ENCODE peak calls at places on chromosome 20, in five cellular contexts. A, Z, L, W and T are unnamed samples. For H3K27me3, the result is how much of the 10 kb centered on the place peaks cover.

GRCh38 chr20:19918965-19919329 is 98.2 kb upstream of the NAA20 start:
- DNase-seq in A (no peak), Z (no peak), L (no peak), W (no peak), T (no peak)

GRCh38 chr20:1894471-1894950 is 696 bp upstream of the SIRPA start:
- DNase-seq in A (peak), Z (peak), L (peak), W (no peak), T (peak)

GRCh38 chr20:45826381-45827019 is 612 bp downstream of the TNNC2 start:
- DNase-seq in A (no peak), Z (no peak), L (no peak), W (peak), T (peak)

GRCh38 chr20:48463096-48463710 is 364.6 kb downstream of the PREX1 start:
- DNase-seq in A (no peak), Z (no peak), L (no peak), W (no peak), T (no peak)

GRCh38 chr20:48295966-48296421 is 510.7 kb upstream of the SULF2 start:
- DNase-seq in A (no peak), Z (no peak), L (no peak), W (peak), T (peak)

GRCh38 chr20:32448306-32449056 is 90.3 kb downstream of the ASXL1 start:
- DNase-seq in A (no peak), Z (no peak), L (peak), W (no peak), T (no peak)

GRCh38 chr20:32792316-32792715 is 27.4 kb upstream of the MAPRE1 start:
- DNase-seq in A (no peak), Z (no peak), L (no peak), W (peak), T (peak)

GRCh38 chr20:5602346-5602745 is 147.9 kb upstream of the SHLD1 start:
- DNase-seq in A (no peak), Z (no peak), L (no peak), W (no peak), T (no peak)

GRCh38 chr20:41447026-41447425 is 80.4 kb upstream of the EMILIN3 start:
- DNase-seq in A (no peak), Z (no peak), L (no peak), W (no peak), T (no peak)

GRCh38 chr20:1810926-1811620 is 84.1 kb upstream of the SIRPA start:
- DNase-seq in A (no peak), Z (peak), L (no peak), W (peak), T (peak)

GRCh38 chr20:45968801-45969711 is 2.9 kb downstream of the ZNF335 start:
- DNase-seq in A (no peak), Z (no peak), L (no peak), W (peak), T (no peak)

GRCh38 chr20:19995220-19995863 is 21.8 kb upstream of the NAA20 start:
- DNase-seq in A (peak), Z (no peak), L (no peak), W (no peak), T (peak)

GRCh38 chr20:46084805-46085792 is 4.7 kb downstream of the NCOA5 start:
- DNase-seq in A (peak), Z (no peak), L (no peak), W (no peak), T (peak)

GRCh38 chr20:56551571-56551970 is 18.5 kb downstream of the FAM209B start:
- DNase-seq in A (no peak), Z (no peak), L (no peak), W (no peak), T (no peak)

GRCh38 chr20:5195655-5196054 is 68.8 kb downstream of the CDS2 start:
- DNase-seq in A (no peak), Z (no peak), L (no peak), W (peak), T (no peak)

GRCh38 chr20:9204979-9205378 is 136.1 kb downstream of the PLCB4 start:
- DNase-seq in A (no peak), Z (no peak), L (no peak), W (no peak), T (no peak)

GRCh38 chr20:1209447-1210387 is 6.5 kb downstream of the C20orf202 start:
- DNase-seq in A (peak), Z (no peak), L (no peak), W (no peak), T (no peak)

GRCh38 chr20:54266844-54267243 is 59.0 kb downstream of the PFDN4 start:
- DNase-seq in A (no peak), Z (no peak), L (no peak), W (no peak), T (no peak)

GRCh38 chr20:11676618-11677289 is 240.9 kb upstream of the BTBD3 start:
- DNase-seq in A (peak), Z (no peak), L (no peak), W (peak), T (peak)

GRCh38 chr20:1491891-1492642 is 847 bp upstream of the SIRPB2 start:
- DNase-seq in A (peak), Z (no peak), L (no peak), W (no peak), T (no peak)

GRCh38 chr20:32583581-32584045 is 1.5 kb downstream of the NOL4L start:
- DNase-seq in A (no peak), Z (no peak), L (no peak), W (no peak), T (peak)

GRCh38 chr20:48846516-48847492 is 19.0 kb upstream of the PREX1 start:
- DNase-seq in A (no peak), Z (no peak), L (no peak), W (no peak), T (no peak)

GRCh38 chr20:43530321-43531090 is 23.0 kb downstream of the L3MBTL1 start:
- DNase-seq in A (no peak), Z (no peak), L (peak), W (no peak), T (no peak)

GRCh38 chr20:63473555-63474449 is 1.3 kb upstream of the KCNQ2 start:
- DNase-seq in A (no peak), Z (no peak), L (no peak), W (no peak), T (no peak)

GRCh38 chr20:63471719-63472158 is 716 bp downstream of the KCNQ2 start:
- DNase-seq in A (no peak), Z (no peak), L (no peak), W (no peak), T (no peak)

GRCh38 chr20:63472862-63473390 is 471 bp upstream of the KCNQ2 start:
- DNase-seq in A (no peak), Z (no peak), L (no peak), W (no peak), T (no peak)

GRCh38 chr20:63471002-63471718 is 1.3 kb downstream of the KCNQ2 start:
- DNase-seq in A (no peak), Z (no peak), L (no peak), W (no peak), T (no peak)

DNA sequence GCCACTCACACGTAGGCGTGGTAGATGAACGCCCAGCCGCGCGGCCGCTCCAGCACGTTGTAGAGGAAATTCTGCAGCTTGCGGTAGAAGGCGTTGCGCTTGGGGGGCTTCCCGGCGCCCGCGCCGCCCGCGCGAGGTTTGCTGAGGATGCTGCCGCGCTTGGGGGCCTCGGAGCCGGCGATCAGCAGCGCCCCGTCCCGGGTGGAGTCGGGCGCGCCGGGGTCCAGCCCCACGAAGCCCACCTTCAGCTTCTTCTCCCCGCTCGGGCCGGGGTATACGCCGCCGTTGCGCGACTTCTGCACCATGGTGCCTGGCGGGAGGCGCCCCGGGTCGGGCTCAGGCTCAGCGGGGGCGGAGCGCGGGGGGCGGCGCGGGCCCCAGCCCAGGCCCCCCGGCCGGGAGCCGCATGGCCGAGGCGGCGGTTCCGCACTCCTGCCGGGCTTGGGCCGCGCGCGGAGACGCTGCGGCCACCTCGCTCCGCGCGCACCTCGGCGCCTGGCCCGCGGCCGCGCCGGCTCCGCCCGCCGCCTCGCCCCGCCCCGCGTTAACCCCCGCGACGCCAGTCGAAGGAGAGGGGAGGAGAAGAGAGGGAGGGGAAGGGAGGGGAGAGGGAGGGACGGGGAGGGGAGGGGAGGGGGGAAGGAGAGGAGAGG is at the start of gene KCNQ2:
- DNase-seq in A (no peak), Z (no peak), L (no peak), W (no peak), T (no peak)
- H3K27me3 ChIP-seq in A (half or more), Z (half or more), L (half or more), W (half or more), T (half or more)

GRCh38 chr20:51496964-51497363 is 45.6 kb downstream of the NFATC2 start:
- DNase-seq in A (no peak), Z (no peak), L (no peak), W (no peak), T (no peak)
- H3K4me3 ChIP-seq in A (no peak), Z (no peak), L (no peak), W (no peak), T (no peak)

DNA sequence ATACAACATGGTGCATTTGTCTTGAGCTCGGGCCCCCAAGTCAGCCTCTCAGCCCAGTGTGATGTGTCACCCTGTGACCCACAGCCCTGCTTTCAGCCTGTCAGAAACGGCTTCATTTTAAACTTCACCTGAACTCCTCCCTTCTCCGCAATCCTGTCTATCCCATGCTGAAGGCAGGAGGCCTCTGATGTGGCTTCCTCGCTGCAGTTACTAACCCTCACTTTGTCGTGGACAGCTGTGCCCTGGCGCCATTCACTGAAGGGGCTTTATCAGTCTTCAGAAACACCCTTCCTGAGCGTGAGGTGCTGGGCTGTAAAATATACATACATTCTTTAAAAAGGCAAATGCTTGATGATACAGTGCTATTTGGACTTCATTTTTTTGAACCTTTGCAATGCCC is 7.9 kb upstream of the ENTPD6 start:
- DNase-seq in A (no peak), Z (no peak), L (no peak), W (no peak), T (no peak)
- H3K27me3 ChIP-seq in A (under half), Z (under half), L (under half), W (under half), T (under half)

GRCh38 chr20:23187759-23188158 is 101.6 kb upstream of the CD93 start:
- DNase-seq in A (no peak), Z (peak), L (no peak), W (no peak), T (no peak)
- H3K4me3 ChIP-seq in A (no peak), Z (no peak), L (no peak), W (no peak), T (no peak)